ENCODE peak calls at places on chromosomes 5 and 9, in eight cellular contexts. One of them, this sample, is unnamed.

GRCh38 chr9:16309350-16310271 is 560.9 kb downstream of the BNC2 start:
- DNase-seq in gastrocnemius medialis: peak; percentile 15
- DNase-seq in lower lobe of right lung: no peak
- DNase-seq in ascending aorta: no peak
- DNase-seq in esophagus squamous epithelium: no peak
- DNase-seq in upper lobe of right lung: no peak
- DNase-seq in hepatocyte: peak; percentile 60
- DNase-seq in choroid plexus epithelial cell: peak; percentile 70
- DNase-seq in this sample: no peak

GRCh38 chr5:110751902-110752762 is 13.3 kb downstream of the SLC25A46 start:
- DNase-seq in gastrocnemius medialis: no peak
- DNase-seq in lower lobe of right lung: no peak
- DNase-seq in ascending aorta: no peak
- DNase-seq in esophagus squamous epithelium: no peak
- DNase-seq in upper lobe of right lung: no peak
- DNase-seq in hepatocyte: no peak
- DNase-seq in choroid plexus epithelial cell: peak; percentile 57
- DNase-seq in this sample: no peak

GRCh38 chr5:39373797-39374196 is 9.5 kb upstream of the C9 start:
- DNase-seq in gastrocnemius medialis: no peak
- DNase-seq in lower lobe of right lung: no peak
- DNase-seq in ascending aorta: no peak
- DNase-seq in esophagus squamous epithelium: no peak
- DNase-seq in upper lobe of right lung: no peak
- DNase-seq in hepatocyte: no peak
- DNase-seq in choroid plexus epithelial cell: no peak
- DNase-seq in this sample: no peak

GRCh38 chr5:150540615-150541396 is 32.9 kb downstream of the NDST1 start:
- DNase-seq in gastrocnemius medialis: peak; percentile 52
- DNase-seq in lower lobe of right lung: no peak
- DNase-seq in ascending aorta: peak; percentile 49
- DNase-seq in esophagus squamous epithelium: no peak
- DNase-seq in upper lobe of right lung: no peak
- DNase-seq in hepatocyte: peak; percentile 82
- DNase-seq in choroid plexus epithelial cell: peak; percentile 98
- DNase-seq in this sample: no peak

GRCh38 chr5:173328896-173329369 is 719 bp upstream of the STC2 start:
- DNase-seq in gastrocnemius medialis: peak; percentile 27
- DNase-seq in lower lobe of right lung: no peak
- DNase-seq in ascending aorta: no peak
- DNase-seq in esophagus squamous epithelium: no peak
- DNase-seq in upper lobe of right lung: no peak
- DNase-seq in hepatocyte: peak; percentile 81
- DNase-seq in choroid plexus epithelial cell: peak; percentile 64
- DNase-seq in this sample: peak; percentile 51

GRCh38 chr5:97019435-97020117 is 83.7 kb downstream of the LNPEP start:
- DNase-seq in gastrocnemius medialis: no peak
- DNase-seq in lower lobe of right lung: no peak
- DNase-seq in ascending aorta: no peak
- DNase-seq in esophagus squamous epithelium: no peak
- DNase-seq in upper lobe of right lung: no peak
- DNase-seq in hepatocyte: peak; percentile 16
- DNase-seq in choroid plexus epithelial cell: peak; percentile 62
- DNase-seq in this sample: no peak

GRCh38 chr5:65971643-65972042 is 45.3 kb downstream of the ERBIN start:
- DNase-seq in gastrocnemius medialis: no peak
- DNase-seq in lower lobe of right lung: no peak
- DNase-seq in ascending aorta: no peak
- DNase-seq in esophagus squamous epithelium: no peak
- DNase-seq in upper lobe of right lung: no peak
- DNase-seq in hepatocyte: no peak
- DNase-seq in choroid plexus epithelial cell: no peak
- DNase-seq in this sample: no peak

GRCh38 chr9:81844131-81844567 is 84.1 kb upstream of the SPATA31D4 start:
- DNase-seq in gastrocnemius medialis: no peak
- DNase-seq in lower lobe of right lung: no peak
- DNase-seq in ascending aorta: no peak
- DNase-seq in esophagus squamous epithelium: no peak
- DNase-seq in upper lobe of right lung: no peak
- DNase-seq in hepatocyte: peak; percentile 43
- DNase-seq in choroid plexus epithelial cell: no peak
- DNase-seq in this sample: no peak

GRCh38 chr5:65391591-65391990 is 90.1 kb downstream of the ADAMTS6 start:
- DNase-seq in gastrocnemius medialis: no peak
- DNase-seq in lower lobe of right lung: no peak
- DNase-seq in ascending aorta: no peak
- DNase-seq in esophagus squamous epithelium: no peak
- DNase-seq in upper lobe of right lung: no peak
- DNase-seq in hepatocyte: no peak
- DNase-seq in choroid plexus epithelial cell: peak; percentile 45
- DNase-seq in this sample: no peak

GRCh38 chr5:82319977-82320376 is 41.8 kb upstream of the RPS23 start:
- DNase-seq in gastrocnemius medialis: no peak
- DNase-seq in lower lobe of right lung: no peak
- DNase-seq in ascending aorta: no peak
- DNase-seq in esophagus squamous epithelium: no peak
- DNase-seq in upper lobe of right lung: no peak
- DNase-seq in hepatocyte: no peak
- DNase-seq in choroid plexus epithelial cell: no peak
- DNase-seq in this sample: no peak

GRCh38 chr5:82325155-82325554 is 47.0 kb upstream of the RPS23 start:
- DNase-seq in gastrocnemius medialis: no peak
- DNase-seq in lower lobe of right lung: no peak
- DNase-seq in ascending aorta: no peak
- DNase-seq in esophagus squamous epithelium: no peak
- DNase-seq in upper lobe of right lung: no peak
- DNase-seq in hepatocyte: no peak
- DNase-seq in choroid plexus epithelial cell: no peak
- DNase-seq in this sample: no peak

GRCh38 chr5:82314964-82315728 is 37.0 kb upstream of the RPS23 start:
- DNase-seq in gastrocnemius medialis: no peak
- DNase-seq in lower lobe of right lung: no peak
- DNase-seq in ascending aorta: no peak
- DNase-seq in esophagus squamous epithelium: no peak
- DNase-seq in upper lobe of right lung: no peak
- DNase-seq in hepatocyte: no peak
- DNase-seq in choroid plexus epithelial cell: peak; percentile 74
- DNase-seq in this sample: no peak

GRCh38 chr5:82320971-82321370 is 42.8 kb upstream of the RPS23 start:
- DNase-seq in gastrocnemius medialis: no peak
- DNase-seq in lower lobe of right lung: no peak
- DNase-seq in ascending aorta: no peak
- DNase-seq in esophagus squamous epithelium: no peak
- DNase-seq in upper lobe of right lung: no peak
- DNase-seq in hepatocyte: no peak
- DNase-seq in choroid plexus epithelial cell: no peak
- DNase-seq in this sample: no peak

GRCh38 chr5:82319192-82319591 is 41.0 kb upstream of the RPS23 start:
- DNase-seq in gastrocnemius medialis: no peak
- DNase-seq in lower lobe of right lung: no peak
- DNase-seq in ascending aorta: no peak
- DNase-seq in esophagus squamous epithelium: no peak
- DNase-seq in upper lobe of right lung: no peak
- DNase-seq in hepatocyte: no peak
- DNase-seq in choroid plexus epithelial cell: no peak
- DNase-seq in this sample: no peak
- TF ChIP-seq CTCF in gastrocnemius medialis: no peak
- TF ChIP-seq CTCF in lower lobe of right lung: no peak
- TF ChIP-seq CTCF in ascending aorta: no peak
- TF ChIP-seq CTCF in esophagus squamous epithelium: no peak
- TF ChIP-seq CTCF in upper lobe of right lung: no peak
- TF ChIP-seq CTCF in hepatocyte: no peak
- TF ChIP-seq CTCF in choroid plexus epithelial cell: no peak
- TF ChIP-seq CTCF in this sample: no peak

DNA sequence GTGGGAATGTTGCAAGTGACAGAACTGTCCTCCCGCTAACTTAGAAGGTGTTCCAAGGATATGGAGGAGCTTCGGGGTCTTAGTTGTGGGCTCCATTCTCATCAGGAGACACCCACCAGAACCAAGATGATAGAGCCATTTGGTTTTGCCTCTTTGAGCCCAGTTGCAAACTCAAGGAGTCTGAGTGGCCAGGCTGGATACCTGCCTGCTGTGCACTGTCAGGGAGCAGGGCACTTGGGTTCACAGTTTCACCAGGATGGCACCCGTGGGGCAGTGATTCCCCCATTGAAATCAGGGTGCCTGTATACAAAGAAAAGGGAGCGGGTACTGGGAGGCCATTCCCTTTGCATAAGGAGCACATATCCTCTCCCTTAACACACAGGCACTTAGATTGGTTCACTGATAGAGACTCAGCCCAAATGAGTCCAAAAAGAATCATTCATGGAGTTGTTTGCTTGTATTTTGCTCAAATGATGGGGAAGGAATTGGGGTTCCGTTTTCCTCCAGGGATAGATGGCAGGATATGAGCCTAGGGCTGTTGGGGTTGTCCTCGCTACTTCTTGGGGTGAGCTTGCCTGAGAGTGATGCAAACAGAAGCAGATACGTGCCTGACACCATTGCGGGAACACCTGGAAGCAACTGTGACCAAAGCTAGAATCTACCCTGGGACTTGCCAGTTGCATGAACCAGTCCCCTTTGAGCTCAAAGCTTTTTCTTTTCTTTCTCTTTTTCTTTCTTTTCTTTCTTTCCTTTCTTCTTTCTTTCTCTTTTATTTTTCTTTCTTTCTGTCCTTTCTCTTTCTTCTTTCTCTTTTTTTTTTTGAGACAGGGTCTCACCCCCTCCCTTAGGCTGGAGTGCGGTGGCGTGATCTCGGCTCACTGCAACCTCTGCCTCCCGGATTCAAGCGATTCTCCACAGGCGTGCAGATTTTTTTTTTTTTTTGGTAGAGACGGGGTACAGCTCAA is 1.3 kb upstream of the PRR7 start:
- DNase-seq in gastrocnemius medialis: no peak
- DNase-seq in lower lobe of right lung: no peak
- DNase-seq in ascending aorta: no peak
- DNase-seq in esophagus squamous epithelium: no peak
- DNase-seq in upper lobe of right lung: no peak
- DNase-seq in hepatocyte: no peak
- DNase-seq in choroid plexus epithelial cell: no peak
- DNase-seq in this sample: no peak
- H3K4me3 ChIP-seq in gastrocnemius medialis: no peak overlapping the region
- H3K4me3 ChIP-seq in lower lobe of right lung: no peak overlapping the region
- H3K4me3 ChIP-seq in ascending aorta: no peak overlapping the region
- H3K4me3 ChIP-seq in esophagus squamous epithelium: no peak overlapping the region
- H3K4me3 ChIP-seq in upper lobe of right lung: no peak overlapping the region
- H3K4me3 ChIP-seq in hepatocyte: no peak overlapping the region
- H3K4me3 ChIP-seq in choroid plexus epithelial cell: no peak overlapping the region
- H3K4me3 ChIP-seq in this sample: no peak overlapping the region

GRCh38 chr5:55534436-55535198 is at the start of gene PLPP1:
- DNase-seq in gastrocnemius medialis: peak; percentile 88
- DNase-seq in lower lobe of right lung: peak; percentile 92
- DNase-seq in ascending aorta: peak; percentile 70
- DNase-seq in esophagus squamous epithelium: peak; percentile 35
- DNase-seq in upper lobe of right lung: peak; percentile 95
- DNase-seq in hepatocyte: peak; percentile 96
- DNase-seq in choroid plexus epithelial cell: peak; percentile 89
- DNase-seq in this sample: peak; percentile 58
- TF ChIP-seq CTCF in gastrocnemius medialis: no peak
- TF ChIP-seq CTCF in lower lobe of right lung: no peak
- TF ChIP-seq CTCF in ascending aorta: no peak
- TF ChIP-seq CTCF in esophagus squamous epithelium: no peak
- TF ChIP-seq CTCF in upper lobe of right lung: no peak
- TF ChIP-seq CTCF in hepatocyte: no peak
- TF ChIP-seq CTCF in choroid plexus epithelial cell: no peak
- TF ChIP-seq CTCF in this sample: no peak

DNA sequence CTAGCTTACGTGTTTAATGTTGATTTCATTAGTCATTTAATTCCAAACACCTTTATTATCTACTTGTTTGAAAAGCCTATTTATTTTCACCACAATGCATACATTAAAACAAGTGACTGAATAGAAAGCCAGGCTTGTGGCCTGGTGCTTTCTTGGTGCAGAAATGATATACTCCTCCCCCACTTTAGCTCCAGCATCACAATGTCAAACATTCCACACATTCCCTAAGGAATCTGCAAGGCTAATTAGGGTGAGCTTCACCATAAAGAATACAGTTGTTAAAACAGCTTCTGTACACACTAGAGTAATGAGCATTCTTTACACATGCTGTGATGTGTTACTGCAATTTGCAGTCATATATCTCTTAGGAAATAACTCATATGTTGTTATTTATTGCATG is 705.8 kb downstream of the CETN3 start:
- DNase-seq in gastrocnemius medialis: no peak
- DNase-seq in lower lobe of right lung: no peak
- DNase-seq in ascending aorta: no peak
- DNase-seq in esophagus squamous epithelium: no peak
- DNase-seq in upper lobe of right lung: no peak
- DNase-seq in hepatocyte: peak; percentile 19
- DNase-seq in choroid plexus epithelial cell: peak; percentile 24
- DNase-seq in this sample: no peak
- H3K4me3 ChIP-seq in gastrocnemius medialis: no peak overlapping the region
- H3K4me3 ChIP-seq in lower lobe of right lung: no peak overlapping the region
- H3K4me3 ChIP-seq in ascending aorta: no peak overlapping the region
- H3K4me3 ChIP-seq in esophagus squamous epithelium: no peak overlapping the region
- H3K4me3 ChIP-seq in upper lobe of right lung: no peak overlapping the region
- H3K4me3 ChIP-seq in hepatocyte: no peak overlapping the region
- H3K4me3 ChIP-seq in choroid plexus epithelial cell: no peak overlapping the region
- H3K4me3 ChIP-seq in this sample: no peak overlapping the region

GRCh38 chr5:7850533-7851239 is at the start of gene CFAP90:
- DNase-seq in gastrocnemius medialis: no peak
- DNase-seq in lower lobe of right lung: peak; percentile 82
- DNase-seq in ascending aorta: no peak
- DNase-seq in esophagus squamous epithelium: no peak
- DNase-seq in upper lobe of right lung: peak; percentile 86
- DNase-seq in hepatocyte: peak; percentile 89
- DNase-seq in choroid plexus epithelial cell: peak; percentile 66
- DNase-seq in this sample: no peak
- TF ChIP-seq CTCF in gastrocnemius medialis: no peak
- TF ChIP-seq CTCF in lower lobe of right lung: peak; percentile 20
- TF ChIP-seq CTCF in ascending aorta: peak; percentile 13
- TF ChIP-seq CTCF in esophagus squamous epithelium: no peak
- TF ChIP-seq CTCF in upper lobe of right lung: peak; percentile 29
- TF ChIP-seq CTCF in hepatocyte: peak; percentile 37
- TF ChIP-seq CTCF in choroid plexus epithelial cell: peak; percentile 63
- TF ChIP-seq CTCF in this sample: no peak

DNA sequence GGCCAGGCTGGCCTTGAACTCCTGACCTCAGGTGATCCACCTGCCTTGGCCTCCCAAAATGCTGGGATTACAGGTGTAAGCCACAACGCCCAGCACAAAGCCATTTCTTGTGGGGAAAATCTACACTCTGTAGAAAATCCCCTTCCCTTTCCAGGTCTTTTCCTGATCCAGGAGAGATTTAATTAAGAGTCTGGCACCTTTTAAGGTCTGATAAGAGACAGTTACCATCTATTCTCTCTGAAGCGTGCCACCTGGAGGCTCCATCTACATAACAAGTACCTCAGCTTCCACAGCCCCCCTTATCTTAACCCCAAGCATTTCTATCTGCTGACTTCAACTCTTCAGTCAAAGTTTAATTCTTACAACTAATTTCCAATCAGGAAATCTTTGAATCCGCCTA is 71.4 kb upstream of the CDK20 start:
- DNase-seq in gastrocnemius medialis: no peak
- DNase-seq in lower lobe of right lung: no peak
- DNase-seq in ascending aorta: no peak
- DNase-seq in esophagus squamous epithelium: no peak
- DNase-seq in upper lobe of right lung: no peak
- DNase-seq in hepatocyte: no peak
- DNase-seq in choroid plexus epithelial cell: no peak
- DNase-seq in this sample: no peak
- H3K4me3 ChIP-seq in gastrocnemius medialis: no peak overlapping the region
- H3K4me3 ChIP-seq in lower lobe of right lung: no peak overlapping the region
- H3K4me3 ChIP-seq in ascending aorta: no peak overlapping the region
- H3K4me3 ChIP-seq in esophagus squamous epithelium: no peak overlapping the region
- H3K4me3 ChIP-seq in upper lobe of right lung: no peak overlapping the region
- H3K4me3 ChIP-seq in hepatocyte: no peak overlapping the region
- H3K4me3 ChIP-seq in choroid plexus epithelial cell: no peak overlapping the region
- H3K4me3 ChIP-seq in this sample: no peak overlapping the region

This sample was measured in LNCaP clone FGC.